ENCODE peak calls at places on chromosomes 16 and 17, in five cellular contexts. U is HepG2, H is DND-41, O is fibroblast of lung, B is IMR-90. Q is an unnamed sample.

GRCh38 chr17:51948128-51948527 is 210.4 kb downstream of the CA10 start:
- DNase-seq in H (no peak), B (no peak), U (no peak), O (no peak), Q (no peak)

GRCh38 chr17:74499992-74500391 is 31.3 kb downstream of the CD300LB start:
- DNase-seq in O (no peak), U (no peak), H (no peak), B (no peak), Q (no peak)

GRCh38 chr17:73068322-73069153 is 23.9 kb downstream of the SLC39A11 start:
- DNase-seq in B (peak; percentile 92), O (peak; percentile 90), H (no peak), U (peak; percentile 99), Q (no peak)

GRCh38 chr16:74936902-74937560 is 47.9 kb downstream of the WDR59 start:
- DNase-seq in U (no peak), B (peak; percentile 95), O (peak; percentile 70), H (no peak), Q (no peak)

GRCh38 chr17:77269696-77270681 is 129.2 kb downstream of the SEC14L1 start:
- DNase-seq in H (no peak), U (no peak), O (no peak), B (no peak), Q (no peak)

GRCh38 chr17:83203073-83203471 is 123.7 kb downstream of the METRNL start:
- DNase-seq in U (peak; percentile 72), H (peak; percentile 2), O (peak; percentile 91), B (peak; percentile 94), Q (no peak)

GRCh38 chr17:32281011-32281451 is 15.4 kb downstream of the RHBDL3 start:
- DNase-seq in B (no peak), U (no peak), H (no peak), O (no peak), Q (peak; percentile 78)

GRCh38 chr17:21399476-21400203 is 23.5 kb downstream of the KCNJ12 start:
- DNase-seq in U (no peak), B (no peak), H (no peak), O (no peak), Q (no peak)

GRCh38 chr17:9205520-9206159 is 184.3 kb downstream of the NTN1 start:
- DNase-seq in U (no peak), O (peak; percentile 18), B (no peak), H (no peak), Q (no peak)

DNA sequence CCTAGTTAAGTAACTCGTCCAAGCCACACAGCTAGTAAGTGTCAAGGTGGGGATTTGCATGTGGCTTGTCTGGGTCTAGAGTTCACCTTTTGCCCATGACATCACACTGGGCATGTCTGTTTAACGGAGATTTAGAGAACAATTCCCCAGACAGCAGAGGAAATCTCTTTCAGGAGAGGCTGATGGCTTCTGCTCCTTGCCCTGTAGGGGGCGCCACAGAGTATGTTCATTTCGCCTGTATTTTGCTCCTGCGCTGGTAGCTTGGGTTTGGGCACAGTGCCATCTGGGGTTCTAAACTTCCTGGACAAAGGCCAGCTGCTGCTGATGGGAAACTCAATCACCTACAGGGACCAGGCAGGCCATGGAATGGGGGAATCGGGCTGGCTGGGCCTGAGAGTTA is 20.4 kb downstream of the OTOA start:
- DNase-seq in H (peak; percentile 27), O (no peak), U (peak; percentile 50), B (no peak), Q (peak; percentile 80)
- TF ChIP-seq CTCF in H (peak; percentile 73), O (peak; percentile 49), U (peak; percentile 70), B (peak; percentile 10), Q (peak; percentile 77)

GRCh38 chr16:3143598-3144330 is 8.9 kb downstream of the ZNF213 start:
- DNase-seq in O (no peak), U (no peak), H (no peak), B (no peak), Q (no peak)
- H3K27ac ChIP-seq in O (no peak overlapping the region), U (peak overlapping the region; percentile 40), H (no peak overlapping the region), B (no peak overlapping the region), Q (no peak overlapping the region)

GRCh38 chr16:57184113-57184512 is 1.7 kb downstream of the PSME3IP1 start:
- DNase-seq in U (no peak), H (no peak), O (no peak), B (no peak), Q (no peak)
- H3K9ac ChIP-seq in U (peak overlapping the region; percentile 91), H (peak overlapping the region; percentile 88), O (no peak overlapping the region), B (no peak overlapping the region), Q (no peak overlapping the region)

GRCh38 chr17:57902800-57903759 is 52.1 kb downstream of the CUEDC1 start:
- DNase-seq in B (peak; percentile 81), O (peak; percentile 90), H (no peak), U (peak; percentile 97), Q (no peak)
- TF ChIP-seq CTCF in B (no peak), O (no peak), H (no peak), U (peak; percentile 27), Q (no peak)

GRCh38 chr17:50831430-50832064 is 3.8 kb upstream of the WFIKKN2 start:
- DNase-seq in H (no peak), O (no peak), U (no peak), B (no peak), Q (peak; percentile 80)
- H3K27ac ChIP-seq in H (no peak overlapping the region), O (no peak overlapping the region), U (no peak overlapping the region), B (no peak overlapping the region), Q (peak overlapping the region; percentile 84)

GRCh38 chr16:86942469-86943175 is 364.3 kb downstream of the FOXL1 start:
- DNase-seq in H (no peak), O (peak; percentile 98), B (no peak), U (no peak), Q (no peak)
- H3K9ac ChIP-seq in H (no peak overlapping the region), O (no peak overlapping the region), B (no peak overlapping the region), U (no peak overlapping the region), Q (no peak overlapping the region)

DNA sequence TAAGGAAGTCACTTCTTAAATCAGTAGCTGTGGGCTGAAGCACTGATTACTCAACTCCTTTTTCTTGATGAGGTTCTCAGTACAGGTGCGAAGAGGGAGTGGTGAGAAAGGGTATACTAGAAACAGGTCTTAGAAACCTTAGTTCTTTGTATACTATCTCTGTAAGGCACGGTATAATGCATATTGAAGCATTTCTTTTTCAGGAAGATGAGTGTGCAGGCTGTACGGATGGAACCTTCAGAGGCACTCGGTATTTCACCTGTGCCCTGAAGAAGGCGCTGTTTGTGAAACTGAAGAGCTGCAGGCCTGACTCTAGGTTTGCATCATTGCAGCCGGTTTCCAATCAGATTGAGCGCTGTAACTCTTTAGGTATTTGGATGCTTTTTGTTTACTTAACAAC is 39.2 kb downstream of the CYLD start:
- DNase-seq in U (no peak), O (peak; percentile 1), H (no peak), B (peak; percentile 8), Q (peak; percentile 68)
- TF ChIP-seq CTCF in U (peak; percentile 16), O (peak; percentile 15), H (peak; percentile 42), B (peak; percentile 20), Q (peak; percentile 77)

GRCh38 chr17:38357488-38358123 is 6.0 kb downstream of the SOCS7 start:
- DNase-seq in H (no peak), O (no peak), B (no peak), U (no peak), Q (no peak)
- H3K27ac ChIP-seq in H (no peak overlapping the region), O (no peak overlapping the region), B (no peak overlapping the region), U (peak overlapping the region; percentile 63), Q (no peak overlapping the region)